ENCODE peak calls at places on chromosomes 16 and 17, in six cellular contexts. Q, Z, L, X, J and O are unnamed samples.

GRCh38 chr17:80724723-80725388 is 180.2 kb downstream of the RPTOR start:
- DNase-seq in Q (no peak), J (no peak), Z (no peak), L (no peak), X (peak; percentile 13), O (no peak)

GRCh38 chr16:54482892-54483574 is 196.4 kb upstream of the IRX3 start:
- DNase-seq in Q (no peak), X (no peak), Z (no peak), J (no peak), L (no peak), O (no peak)

GRCh38 chr17:19812407-19812806 is 55.3 kb downstream of the ULK2 start:
- DNase-seq in J (no peak), L (no peak), Q (no peak), Z (peak; percentile 57), X (peak; percentile 30), O (no peak)

GRCh38 chr16:79601092-79601977 is 798 bp upstream of the MAF start:
- DNase-seq in Q (no peak), Z (no peak), L (no peak), X (peak; percentile 35), J (peak; percentile 83), O (no peak)

GRCh38 chr17:40554646-40555295 is 10.5 kb downstream of the CCR7 start:
- DNase-seq in J (no peak), X (no peak), L (peak; percentile 7), Q (no peak), Z (peak; percentile 36), O (no peak)

GRCh38 chr17:20952183-20952582 is 90.6 kb downstream of the USP22 start:
- DNase-seq in Z (no peak), X (no peak), Q (no peak), J (no peak), L (no peak), O (no peak)

GRCh38 chr16:77993586-77993985 is 28.8 kb upstream of the CLEC3A start:
- DNase-seq in Q (no peak), Z (no peak), L (no peak), J (no peak), X (no peak), O (no peak)

GRCh38 chr17:50615818-50616217 is 18.9 kb upstream of the ABCC3 start:
- DNase-seq in J (no peak), Z (no peak), L (no peak), X (no peak), Q (no peak), O (no peak)

GRCh38 chr17:78674595-78675315 is 97.6 kb upstream of the DNAH17 start:
- DNase-seq in X (no peak), J (no peak), L (no peak), Z (no peak), Q (no peak), O (no peak)